ENCODE peak calls at places on chromosome X, in four cellular contexts. One of them, this sample, is unnamed.

GRCh38 chrX:110168585-110168984 is 149.3 kb downstream of the AMMECR1 start:
- DNase-seq in Peyer's patch: no peak
- DNase-seq in lung: no peak
- DNase-seq in AG10803: peak; percentile 17
- DNase-seq in this sample: no peak

GRCh38 chrX:35380808-35381700 is 417.1 kb upstream of the MAGEB16 start:
- DNase-seq in Peyer's patch: no peak
- DNase-seq in lung: no peak
- DNase-seq in AG10803: peak; percentile 1
- DNase-seq in this sample: no peak

GRCh38 chrX:46327229-46328081 is 217.8 kb downstream of the ZNF674 start:
- DNase-seq in Peyer's patch: peak; percentile 56
- DNase-seq in lung: peak; percentile 57
- DNase-seq in AG10803: peak; percentile 75
- DNase-seq in this sample: no peak

GRCh38 chrX:140318306-140318705 is 186.6 kb downstream of the SOX3 start:
- DNase-seq in Peyer's patch: no peak
- DNase-seq in lung: no peak
- DNase-seq in AG10803: peak; percentile 63
- DNase-seq in this sample: no peak

GRCh38 chrX:13007519-13008188 is 32.7 kb downstream of the TMSB4X start:
- DNase-seq in Peyer's patch: no peak
- DNase-seq in lung: no peak
- DNase-seq in AG10803: peak; percentile 71
- DNase-seq in this sample: no peak

GRCh38 chrX:49139713-49140112 is 16.2 kb upstream of the GPKOW start:
- DNase-seq in Peyer's patch: no peak
- DNase-seq in lung: no peak
- DNase-seq in AG10803: no peak
- DNase-seq in this sample: no peak

GRCh38 chrX:15515931-15516330 is 15.3 kb downstream of the BMX start:
- DNase-seq in Peyer's patch: no peak
- DNase-seq in lung: no peak
- DNase-seq in AG10803: no peak
- DNase-seq in this sample: no peak

GRCh38 chrX:38129366-38129765 is 91.3 kb downstream of the SRPX start:
- DNase-seq in Peyer's patch: no peak
- DNase-seq in lung: no peak
- DNase-seq in AG10803: no peak
- DNase-seq in this sample: no peak

GRCh38 chrX:75038925-75039324 is 113.7 kb upstream of the NEXMIF start:
- DNase-seq in Peyer's patch: no peak
- DNase-seq in lung: no peak
- DNase-seq in AG10803: peak; percentile 9
- DNase-seq in this sample: no peak

GRCh38 chrX:47360423-47361179 is 9.8 kb upstream of the ZNF157 start:
- DNase-seq in Peyer's patch: no peak
- DNase-seq in lung: no peak
- DNase-seq in AG10803: no peak
- DNase-seq in this sample: no peak

GRCh38 chrX:10245901-10246696 is 89.3 kb downstream of the CLCN4 start:
- DNase-seq in Peyer's patch: no peak
- DNase-seq in lung: no peak
- DNase-seq in AG10803: no peak
- DNase-seq in this sample: no peak

GRCh38 chrX:45598841-45599240 is 398.2 kb upstream of the DIPK2B start:
- DNase-seq in Peyer's patch: no peak
- DNase-seq in lung: no peak
- DNase-seq in AG10803: peak; percentile 70
- DNase-seq in this sample: no peak

GRCh38 chrX:10615931-10616780 is 4.2 kb downstream of the MID1 start:
- DNase-seq in Peyer's patch: no peak
- DNase-seq in lung: no peak
- DNase-seq in AG10803: peak; percentile 87
- DNase-seq in this sample: no peak

GRCh38 chrX:86148024-86148511 is at the start of gene DACH2:
- DNase-seq in Peyer's patch: peak; percentile 57
- DNase-seq in lung: peak; percentile 64
- DNase-seq in AG10803: peak; percentile 33
- DNase-seq in this sample: peak; percentile 32

GRCh38 chrX:2640436-2641150 is 50.5 kb upstream of the CD99 start:
- DNase-seq in Peyer's patch: no peak
- DNase-seq in lung: no peak
- DNase-seq in AG10803: no peak
- DNase-seq in this sample: no peak

GRCh38 chrX:7689791-7690412 is 153.1 kb upstream of the VCX start:
- DNase-seq in Peyer's patch: no peak
- DNase-seq in lung: no peak
- DNase-seq in AG10803: no peak
- DNase-seq in this sample: no peak

GRCh38 chrX:119516157-119516702 is 48.0 kb downstream of the SLC25A5 start:
- DNase-seq in Peyer's patch: no peak
- DNase-seq in lung: no peak
- DNase-seq in AG10803: peak; percentile 64
- DNase-seq in this sample: peak; percentile 33

GRCh38 chrX:69203367-69204037 is 38.2 kb upstream of the PJA1 start:
- DNase-seq in Peyer's patch: no peak
- DNase-seq in lung: no peak
- DNase-seq in AG10803: peak; percentile 18
- DNase-seq in this sample: no peak

GRCh38 chrX:106612403-106612789 is 618 bp downstream of the RADX start:
- DNase-seq in Peyer's patch: no peak
- DNase-seq in lung: no peak
- DNase-seq in AG10803: no peak
- DNase-seq in this sample: no peak

GRCh38 chrX:44244008-44244407 is 99.5 kb downstream of the EFHC2 start:
- DNase-seq in Peyer's patch: no peak
- DNase-seq in lung: no peak
- DNase-seq in AG10803: peak; percentile 22
- DNase-seq in this sample: no peak

GRCh38 chrX:23385242-23385641 is 50.6 kb downstream of the PTCHD1 start:
- DNase-seq in Peyer's patch: no peak
- DNase-seq in lung: no peak
- DNase-seq in AG10803: no peak
- DNase-seq in this sample: no peak

GRCh38 chrX:17375361-17375630 is 296 bp downstream of the NHS start:
- DNase-seq in Peyer's patch: no peak
- DNase-seq in lung: no peak
- DNase-seq in AG10803: no peak
- DNase-seq in this sample: no peak

GRCh38 chrX:2542826-2543551 is 42.2 kb upstream of the DHRSX start:
- DNase-seq in Peyer's patch: no peak
- DNase-seq in lung: no peak
- DNase-seq in AG10803: no peak
- DNase-seq in this sample: no peak

GRCh38 chrX:13719192-13719856 is 15.1 kb downstream of the TRAPPC2 start:
- DNase-seq in Peyer's patch: no peak
- DNase-seq in lung: no peak
- DNase-seq in AG10803: no peak
- DNase-seq in this sample: no peak

GRCh38 chrX:8034058-8034457 is 106.8 kb upstream of the PNPLA4 start:
- DNase-seq in Peyer's patch: no peak
- DNase-seq in lung: no peak
- DNase-seq in AG10803: no peak
- DNase-seq in this sample: no peak

GRCh38 chrX:105745863-105746262 is 76.5 kb upstream of the NRK start:
- DNase-seq in Peyer's patch: no peak
- DNase-seq in lung: no peak
- DNase-seq in AG10803: no peak
- DNase-seq in this sample: no peak

GRCh38 chrX:31931225-31931624 is 859.4 kb upstream of the FTHL17 start:
- DNase-seq in Peyer's patch: no peak
- DNase-seq in lung: no peak
- DNase-seq in AG10803: no peak
- DNase-seq in this sample: no peak

GRCh38 chrX:142238536-142238935 is 33.4 kb upstream of the MAGEC2 start:
- DNase-seq in Peyer's patch: no peak
- DNase-seq in lung: no peak
- DNase-seq in AG10803: no peak
- DNase-seq in this sample: no peak

GRCh38 chrX:149284616-149285015 is 220.5 kb downstream of the IDS start:
- DNase-seq in Peyer's patch: no peak
- DNase-seq in lung: no peak
- DNase-seq in AG10803: no peak
- DNase-seq in this sample: no peak

GRCh38 chrX:475926-476723 is 89.4 kb upstream of the PPP2R3B start:
- DNase-seq in Peyer's patch: no peak
- DNase-seq in lung: no peak
- DNase-seq in AG10803: peak; percentile 57
- DNase-seq in this sample: no peak

GRCh38 chrX:13646154-13646549 is 6.8 kb upstream of the TCEANC start:
- DNase-seq in Peyer's patch: peak; percentile 52
- DNase-seq in lung: peak; percentile 57
- DNase-seq in AG10803: peak; percentile 66
- DNase-seq in this sample: no peak

GRCh38 chrX:68822641-68823410 is 6.0 kb upstream of the EFNB1 start:
- DNase-seq in Peyer's patch: no peak
- DNase-seq in lung: no peak
- DNase-seq in AG10803: peak; percentile 48
- DNase-seq in this sample: no peak

GRCh38 chrX:22313757-22314156 is 41.0 kb downstream of the CBLL2 start:
- DNase-seq in Peyer's patch: no peak
- DNase-seq in lung: no peak
- DNase-seq in AG10803: no peak
- DNase-seq in this sample: no peak

DNA sequence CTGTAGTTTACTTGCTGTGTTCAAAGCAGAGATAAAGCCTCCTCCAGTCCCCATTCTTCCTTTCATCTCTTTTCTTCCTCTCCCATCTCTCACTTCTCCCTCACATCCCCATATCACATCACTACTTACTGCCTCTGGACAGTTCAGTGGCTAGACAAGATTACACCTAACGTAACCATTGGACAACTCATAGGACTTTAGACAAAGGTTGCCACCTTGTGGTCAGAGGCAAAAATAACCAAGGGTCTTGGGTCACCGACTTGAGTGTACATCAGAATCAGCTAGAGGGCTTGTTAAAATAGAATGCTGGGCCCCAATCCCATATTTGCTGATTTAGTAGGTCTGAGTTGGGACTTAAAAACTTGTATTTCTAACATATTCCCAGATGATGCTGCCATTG is 109.3 kb upstream of the DGKK start:
- DNase-seq in Peyer's patch: no peak
- DNase-seq in lung: peak; percentile 38
- DNase-seq in AG10803: peak; percentile 48
- DNase-seq in this sample: peak; percentile 14
- TF ChIP-seq CTCF in Peyer's patch: no peak
- TF ChIP-seq CTCF in lung: peak; percentile 29
- TF ChIP-seq CTCF in AG10803: peak; percentile 65
- TF ChIP-seq CTCF in this sample: peak; percentile 65

DNA sequence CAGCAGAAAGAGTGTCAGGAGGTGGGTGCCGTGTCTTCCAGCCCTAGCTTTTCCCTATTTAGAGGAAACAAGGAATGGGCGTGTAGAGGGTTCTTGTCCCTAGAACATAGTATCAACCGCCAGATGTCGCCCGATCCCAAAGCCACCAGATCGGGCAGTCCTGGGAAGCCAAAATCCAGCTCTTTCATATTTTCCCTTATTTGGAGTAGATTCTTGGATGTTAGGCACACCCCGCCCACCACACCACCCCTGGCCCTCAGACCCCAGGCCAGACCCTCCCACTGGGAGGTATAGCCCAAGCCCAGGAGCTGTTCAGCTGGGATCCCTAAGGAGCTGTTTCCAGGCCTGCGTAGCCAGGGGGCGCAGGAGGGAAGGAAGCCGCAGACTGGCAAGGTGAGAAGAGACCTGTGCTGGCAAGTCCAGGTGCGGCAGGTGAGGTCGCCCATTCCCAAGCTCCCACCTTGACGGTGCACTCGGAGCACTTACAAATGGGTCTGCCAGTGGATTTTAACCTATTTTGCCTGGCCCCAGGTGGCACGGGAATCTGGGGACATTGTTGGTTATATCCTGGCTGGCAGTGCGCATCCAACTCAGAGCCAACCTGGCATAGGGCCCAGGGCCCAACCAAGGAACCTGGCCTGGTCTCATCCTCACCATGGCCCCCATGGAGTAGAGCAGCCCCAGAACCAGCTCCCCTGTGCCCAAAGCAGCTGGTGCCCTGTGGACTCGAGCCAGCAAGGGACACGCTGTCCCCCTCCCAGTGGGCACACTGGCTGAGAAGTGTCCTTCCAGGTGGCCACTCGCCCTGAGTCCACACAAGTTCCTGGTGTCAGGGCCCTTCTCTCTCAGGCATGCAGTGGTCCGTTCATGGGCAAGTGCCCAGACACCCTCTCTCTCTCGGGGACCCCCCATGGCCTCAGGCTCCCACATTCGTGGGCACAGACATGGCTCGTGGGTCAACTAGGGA is 811 bp downstream of the FLNA start:
- DNase-seq in Peyer's patch: peak; percentile 79
- DNase-seq in lung: peak; percentile 54
- DNase-seq in AG10803: peak; percentile 84
- DNase-seq in this sample: no peak
- TF ChIP-seq CTCF in Peyer's patch: no peak
- TF ChIP-seq CTCF in lung: peak; percentile 0
- TF ChIP-seq CTCF in AG10803: peak; percentile 44
- TF ChIP-seq CTCF in this sample: peak; percentile 53

DNA sequence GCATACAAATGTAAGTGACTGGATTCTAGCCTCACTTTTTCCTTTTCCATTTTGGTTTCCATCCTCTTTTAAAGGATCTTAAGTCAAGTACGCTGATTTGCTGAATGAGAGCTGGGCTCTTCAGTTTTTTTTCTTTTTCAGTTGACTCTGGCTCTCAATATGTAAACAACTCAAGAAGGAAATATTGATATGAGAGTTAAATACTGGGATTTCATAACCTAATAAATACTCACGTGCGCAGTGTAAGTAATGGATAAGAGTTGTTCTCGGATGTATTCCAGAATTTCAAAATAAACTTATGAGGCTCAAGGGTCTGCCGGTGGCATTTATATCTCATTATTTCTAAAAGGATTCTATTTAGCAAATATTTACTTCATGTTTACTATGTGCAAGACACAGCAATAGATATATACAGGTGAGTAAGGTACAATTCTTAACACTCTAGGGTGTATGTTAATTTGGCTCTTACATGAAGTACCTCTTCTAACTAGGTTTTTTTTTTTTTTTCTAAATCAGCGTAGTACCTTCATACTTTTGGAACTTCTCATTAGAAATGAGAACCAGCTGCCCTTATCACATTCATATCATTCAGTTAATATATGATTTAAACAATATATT is 11.0 kb upstream of the MAGEB10 start:
- DNase-seq in Peyer's patch: no peak
- DNase-seq in lung: no peak
- DNase-seq in AG10803: no peak
- DNase-seq in this sample: no peak
- TF ChIP-seq CTCF in Peyer's patch: no peak
- TF ChIP-seq CTCF in lung: no peak
- TF ChIP-seq CTCF in AG10803: no peak
- TF ChIP-seq CTCF in this sample: no peak

DNA sequence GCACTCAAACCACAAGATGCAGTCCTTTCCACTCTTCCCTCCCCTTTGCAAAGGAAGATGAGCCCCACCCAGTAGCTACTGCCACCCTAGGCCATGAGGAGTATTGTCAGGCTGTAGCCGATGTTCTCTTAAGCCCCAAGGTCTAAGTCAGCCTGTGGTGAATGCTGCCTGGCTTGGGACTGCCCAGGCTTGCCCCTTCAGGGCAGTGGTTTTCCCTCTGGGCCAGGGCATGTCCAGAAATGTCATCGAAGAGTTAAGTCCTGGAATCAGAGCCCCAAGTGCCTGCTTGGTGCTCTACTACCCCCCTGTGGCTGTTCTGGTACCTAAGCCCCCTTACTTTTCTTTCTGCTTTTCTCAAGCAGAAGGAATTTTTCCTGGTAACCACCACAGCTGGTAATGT is 11.8 kb upstream of the PGK1 start:
- DNase-seq in Peyer's patch: no peak
- DNase-seq in lung: no peak
- DNase-seq in AG10803: peak; percentile 48
- DNase-seq in this sample: peak; percentile 46
- TF ChIP-seq CTCF in Peyer's patch: no peak
- TF ChIP-seq CTCF in lung: no peak
- TF ChIP-seq CTCF in AG10803: peak; percentile 45
- TF ChIP-seq CTCF in this sample: peak; percentile 64